ENCODE peak calls at places on chromosome 13, in nine cellular contexts. G is GM04504, A is astrocyte of the cerebellum, E is MCF 10A, Y is activated T-cell treated with anti-CD3 and anti-CD28 coated beads for 24 hours, D is COR-L47, L is Right ventricle myocardium superior, Q is M059J, V is G401. X is an unnamed sample.
A peak's percentile ranks its signal among the peaks of the same experiment; 100 is the strongest.

GRCh38 chr13:45809810-45810394 is 41.7 kb downstream of the SIAH3 start:
- DNase-seq in V (no peak), Q (peak; percentile 30), D (no peak), G (no peak), Y (no peak), L (no peak), E (no peak), A (no peak), X (no peak)

GRCh38 chr13:94345374-94346195 is 133.9 kb downstream of the DCT start:
- DNase-seq in V (no peak), G (no peak), A (no peak), L (no peak), Y (no peak), E (peak; percentile 74), D (peak; percentile 59), Q (peak; percentile 24), X (peak; percentile 58)

GRCh38 chr13:59931621-59932020 is 232.1 kb downstream of the DIAPH3 start:
- DNase-seq in Q (no peak), D (no peak), V (no peak), L (no peak), G (no peak), Y (no peak), A (no peak), E (no peak), X (no peak)

GRCh38 chr13:67076378-67076777 is 153.8 kb downstream of the PCDH9 start:
- DNase-seq in D (no peak), Y (no peak), L (no peak), Q (no peak), E (no peak), A (no peak), V (no peak), G (no peak), X (no peak)

GRCh38 chr13:42577538-42577937 is 3.6 kb downstream of the TNFSF11 start:
- DNase-seq in L (no peak), Q (no peak), A (no peak), Y (no peak), G (no peak), V (no peak), D (no peak), E (no peak), X (no peak)

GRCh38 chr13:64186503-64186902 is 2770.9 kb upstream of the PCDH20 start:
- DNase-seq in Y (no peak), Q (no peak), G (no peak), D (no peak), V (no peak), E (no peak), A (no peak), L (no peak), X (no peak)

GRCh38 chr13:108315955-108316354 is 46.4 kb downstream of the TNFSF13B start:
- DNase-seq in V (no peak), A (no peak), D (no peak), L (no peak), G (no peak), Q (no peak), E (no peak), Y (no peak), X (no peak)

GRCh38 chr13:110815471-110816204 is 99.2 kb downstream of the ANKRD10 start:
- DNase-seq in G (no peak), L (no peak), E (no peak), Y (no peak), Q (peak; percentile 21), V (no peak), D (peak; percentile 37), A (no peak), X (no peak)

GRCh38 chr13:28544026-28544425 is 49.1 kb upstream of the FLT1 start:
- DNase-seq in D (no peak), Y (no peak), Q (no peak), V (no peak), A (no peak), E (no peak), L (no peak), G (no peak), X (no peak)

GRCh38 chr13:47397739-47398138 is 500.9 kb upstream of the HTR2A start:
- DNase-seq in E (peak; percentile 21), Y (no peak), D (no peak), V (no peak), A (no peak), Q (peak; percentile 81), L (no peak), G (no peak), X (peak; percentile 22)

GRCh38 chr13:97116754-97117153 is 105.4 kb upstream of the MBNL2 start:
- DNase-seq in G (no peak), L (no peak), E (peak; percentile 60), Y (no peak), V (no peak), D (peak; percentile 14), Q (peak; percentile 66), A (peak; percentile 44), X (peak; percentile 36)

GRCh38 chr13:39635564-39635963 is 19.9 kb upstream of the COG6 start:
- DNase-seq in Q (no peak), A (no peak), D (no peak), E (no peak), L (no peak), Y (no peak), V (no peak), G (no peak), X (no peak)

GRCh38 chr13:50129923-50130685 is 114.9 kb downstream of the KCNRG start:
- DNase-seq in Q (peak; percentile 55), V (no peak), D (no peak), L (peak; percentile 62), G (peak; percentile 21), Y (no peak), A (no peak), E (peak; percentile 43), X (no peak)

GRCh38 chr13:99000137-99000536 is 22.3 kb upstream of the DOCK9 start:
- DNase-seq in Q (no peak), A (no peak), E (no peak), Y (no peak), V (peak; percentile 17), G (no peak), D (no peak), L (no peak), X (no peak)

GRCh38 chr13:39870197-39870746 is 214.8 kb downstream of the COG6 start:
- DNase-seq in D (no peak), Q (peak; percentile 43), V (no peak), A (no peak), E (no peak), G (peak; percentile 34), Y (no peak), L (no peak), X (no peak)

GRCh38 chr13:59012731-59013130 is 1151.0 kb downstream of the DIAPH3 start:
- DNase-seq in L (no peak), A (no peak), G (no peak), E (no peak), Y (no peak), V (no peak), Q (no peak), D (no peak), X (no peak)

GRCh38 chr13:50580684-50581305 is 262.7 kb downstream of the DLEU7 start:
- DNase-seq in Q (peak; percentile 68), Y (no peak), V (no peak), A (peak; percentile 60), D (no peak), G (no peak), E (no peak), L (no peak), X (no peak)

GRCh38 chr13:72221276-72221962 is 354.4 kb upstream of the DACH1 start:
- DNase-seq in V (no peak), Q (peak; percentile 75), L (peak; percentile 35), E (peak; percentile 75), A (no peak), D (no peak), G (no peak), Y (no peak), X (peak; percentile 16)

GRCh38 chr13:110914293-110915056 is 394 bp downstream of the ANKRD10 start:
- DNase-seq in A (no peak), V (peak; percentile 62), Q (peak; percentile 63), G (peak; percentile 48), Y (peak; percentile 75), E (peak; percentile 61), L (peak; percentile 93), D (peak; percentile 97), X (peak; percentile 49)

GRCh38 chr13:106680796-106681482 is 113.0 kb upstream of the ARGLU1 start:
- DNase-seq in Y (no peak), L (no peak), V (no peak), G (no peak), E (no peak), A (no peak), Q (no peak), D (no peak), X (no peak)

GRCh38 chr13:45055198-45055901 is 65.0 kb upstream of the GTF2F2 start:
- DNase-seq in G (peak; percentile 86), Y (peak; percentile 55), V (no peak), L (no peak), E (peak; percentile 93), A (peak; percentile 89), D (no peak), Q (peak; percentile 92), X (peak; percentile 90)

GRCh38 chr13:76884167-76884566 is 2.0 kb downstream of the KCTD12 start:
- DNase-seq in A (no peak), L (peak; percentile 44), G (no peak), Y (no peak), D (no peak), V (peak; percentile 69), Q (peak; percentile 49), E (peak; percentile 65), X (no peak)

GRCh38 chr13:110356362-110356761 is 49.3 kb downstream of the COL4A2 start:
- DNase-seq in Q (no peak), E (no peak), Y (no peak), D (no peak), A (no peak), L (no peak), G (no peak), V (no peak), X (no peak)

GRCh38 chr13:72514141-72514540 is 213.3 kb downstream of the MZT1 start:
- DNase-seq in Y (no peak), G (no peak), D (no peak), Q (no peak), E (no peak), A (no peak), L (no peak), V (no peak), X (no peak)

GRCh38 chr13:24927810-24928404 is 163.9 kb downstream of the RNF17 start:
- DNase-seq in Q (no peak), G (no peak), L (no peak), Y (no peak), V (no peak), A (no peak), D (no peak), E (no peak), X (no peak)

GRCh38 chr13:33876716-33877394 is 58.9 kb downstream of the RFC3 start:
- DNase-seq in Q (no peak), Y (no peak), V (no peak), E (no peak), L (no peak), G (no peak), A (no peak), D (no peak), X (no peak)

GRCh38 chr13:75217949-75218348 is 264.0 kb downstream of the TBC1D4 start:
- DNase-seq in L (no peak), E (no peak), A (peak; percentile 32), D (no peak), V (peak; percentile 17), Y (no peak), Q (peak; percentile 64), G (peak; percentile 76), X (no peak)

GRCh38 chr13:33722216-33722900 is 95.6 kb upstream of the RFC3 start:
- DNase-seq in Q (peak; percentile 23), A (no peak), V (no peak), L (no peak), Y (no peak), E (no peak), D (no peak), G (no peak), X (no peak)

GRCh38 chr13:80177327-80177726 is 163.6 kb downstream of the SPRY2 start:
- DNase-seq in A (no peak), G (no peak), L (no peak), D (no peak), Q (peak; percentile 42), V (no peak), E (peak; percentile 26), Y (no peak), X (peak; percentile 31)

GRCh38 chr13:85970727-85971126 is 171.5 kb upstream of the SLITRK6 start:
- DNase-seq in V (no peak), Y (no peak), Q (no peak), D (peak; percentile 19), A (no peak), L (no peak), G (no peak), E (peak; percentile 25), X (peak; percentile 2)

X was measured in RWPE1.